ENCODE peak calls at places on chromosomes 1 and 21, in ten cellular contexts. S is neuronal stem cell; B is tibial nerve; F is CD8-positive, alpha-beta T cell; T is GM13977; Z is H1; N is adipocyte; C is WTC11; Q is Caki2; V is stimulated activated CD4-positive, alpha-beta T cell treated with anti-CD3 and anti-CD28 coated beads, Interleukin-4, amount 100 ng/mL, for 4 hours. U is an unnamed sample.

GRCh38 chr1:26608895-26609294 is 79.3 kb downstream of the RPS6KA1 start:
- DNase-seq in B (no peak), S (no peak), N (peak; percentile 23), F (no peak), T (no peak), Z (no peak), V (no peak), C (no peak), Q (no peak), U (peak; percentile 15)

GRCh38 chr1:203090667-203091320 is 5.0 kb upstream of the MYOG start:
- DNase-seq in B (no peak), Q (no peak), C (no peak), Z (no peak), N (peak; percentile 7), F (no peak), T (no peak), S (no peak), V (no peak), U (no peak)

GRCh38 chr1:9078035-9078948 is 8.9 kb upstream of the SLC2A5 start:
- DNase-seq in Z (no peak), N (no peak), C (no peak), Q (peak; percentile 28), B (no peak), F (no peak), V (no peak), T (no peak), S (no peak), U (peak; percentile 96)

GRCh38 chr1:165842363-165843129 is 15.1 kb downstream of the UCK2 start:
- DNase-seq in Q (no peak), F (no peak), V (no peak), B (no peak), C (no peak), T (no peak), S (no peak), N (peak; percentile 44), Z (no peak), U (peak; percentile 78)

GRCh38 chr1:109922326-109922725 is 11.7 kb downstream of the CSF1 start:
- DNase-seq in S (no peak), C (no peak), F (no peak), V (no peak), N (no peak), Q (no peak), B (no peak), Z (no peak), T (no peak), U (no peak)

GRCh38 chr1:82179162-82179561 is 378.4 kb downstream of the ADGRL2 start:
- DNase-seq in C (no peak), S (no peak), T (no peak), B (no peak), V (no peak), Z (no peak), Q (no peak), N (peak; percentile 33), F (no peak), U (no peak)

GRCh38 chr1:206049293-206049692 is 3.7 kb upstream of the RHEX start:
- DNase-seq in N (no peak), T (peak; percentile 42), B (no peak), S (no peak), C (no peak), V (no peak), Z (no peak), Q (no peak), F (no peak), U (peak; percentile 94)

GRCh38 chr1:233304489-233305102 is 9.1 kb upstream of the PCNX2 start:
- DNase-seq in Q (peak; percentile 44), N (peak; percentile 76), F (no peak), Z (no peak), B (no peak), V (no peak), S (no peak), T (no peak), C (no peak), U (peak; percentile 22)

GRCh38 chr1:3886691-3887090 is 13.4 kb downstream of the C1orf174 start:
- DNase-seq in B (no peak), Z (no peak), F (no peak), T (no peak), C (no peak), N (no peak), S (no peak), Q (no peak), V (no peak), U (no peak)

GRCh38 chr1:156120318-156120717 is 5.8 kb downstream of the LMNA start:
- DNase-seq in B (no peak), Z (no peak), S (no peak), T (no peak), C (no peak), N (no peak), V (no peak), Q (no peak), F (no peak), U (no peak)

GRCh38 chr1:159141584-159142518 is 29.6 kb upstream of the CADM3 start:
- DNase-seq in T (no peak), B (no peak), C (peak; percentile 34), N (peak; percentile 10), V (no peak), Z (no peak), S (peak; percentile 78), Q (peak; percentile 26), F (no peak), U (peak; percentile 5)

GRCh38 chr1:60936052-60936619 is 146.2 kb upstream of the NFIA start:
- DNase-seq in S (no peak), T (no peak), Z (no peak), V (no peak), Q (no peak), B (no peak), C (no peak), N (peak; percentile 71), F (no peak), U (no peak)

GRCh38 chr1:59455206-59455605 is 158.3 kb downstream of the FGGY start:
- DNase-seq in B (no peak), T (no peak), F (no peak), N (peak; percentile 64), Z (no peak), V (no peak), S (no peak), C (no peak), Q (no peak), U (no peak)

GRCh38 chr1:156276532-156276931 is 6.1 kb downstream of the SMG5 start:
- DNase-seq in V (no peak), B (no peak), Z (no peak), F (no peak), S (no peak), C (no peak), Q (no peak), T (no peak), N (peak; percentile 51), U (no peak)

GRCh38 chr1:230087034-230087721 is 20.1 kb downstream of the GALNT2 start:
- DNase-seq in T (no peak), F (no peak), Q (no peak), N (no peak), Z (no peak), B (no peak), V (no peak), C (no peak), S (no peak), U (no peak)

GRCh38 chr1:41319803-41320711 is 41.2 kb upstream of the FOXO6 start:
- DNase-seq in N (no peak), F (no peak), V (no peak), C (no peak), Q (no peak), T (no peak), S (no peak), B (no peak), Z (no peak), U (no peak)

GRCh38 chr1:7042322-7043231 is 257.3 kb downstream of the CAMTA1 start:
- DNase-seq in C (peak; percentile 27), S (peak; percentile 15), Q (peak; percentile 18), Z (no peak), B (no peak), T (peak; percentile 77), V (no peak), N (peak; percentile 65), F (no peak), U (peak; percentile 41)

GRCh38 chr1:205451202-205451601 is 4.6 kb downstream of the BLACAT1 start:
- DNase-seq in Z (no peak), S (no peak), B (no peak), F (no peak), N (no peak), Q (no peak), T (no peak), V (no peak), C (peak; percentile 50), U (no peak)

GRCh38 chr21:41610042-41610839 is 102.3 kb upstream of the TMPRSS2 start:
- DNase-seq in B (peak; percentile 71), S (no peak), F (no peak), Q (no peak), T (peak; percentile 59), Z (no peak), N (peak; percentile 64), C (peak; percentile 73), V (no peak), U (peak; percentile 45)

GRCh38 chr1:150925080-150925479 is 1.1 kb upstream of the SETDB1 start:
- DNase-seq in S (no peak), T (no peak), B (no peak), V (no peak), Q (no peak), F (no peak), N (no peak), Z (no peak), C (peak; percentile 16), U (peak; percentile 64)

GRCh38 chr1:202010042-202011015 is at the start of gene ELF3:
- DNase-seq in N (peak; percentile 20), Z (peak; percentile 90), V (no peak), B (no peak), Q (peak; percentile 99), T (peak; percentile 78), S (peak; percentile 85), C (peak; percentile 88), F (no peak), U (peak; percentile 70)

GRCh38 chr1:85888961-85889360 is 180.7 kb upstream of the ZNHIT6 start:
- DNase-seq in T (no peak), Q (no peak), Z (no peak), S (no peak), N (peak; percentile 30), V (no peak), B (no peak), C (no peak), F (no peak), U (no peak)

GRCh38 chr1:45470306-45470798 is 20.6 kb downstream of the TESK2 start:
- DNase-seq in V (no peak), F (no peak), B (no peak), Q (no peak), N (no peak), S (no peak), T (peak; percentile 24), Z (no peak), C (no peak), U (peak; percentile 61)

GRCh38 chr21:46567348-46567747 is 37.5 kb downstream of the S100B start:
- DNase-seq in B (no peak), C (no peak), S (no peak), V (no peak), Z (no peak), Q (no peak), T (no peak), F (no peak), N (no peak), U (no peak)

GRCh38 chr1:164725401-164725800 is 166.4 kb downstream of the PBX1 start:
- DNase-seq in Q (no peak), F (no peak), T (no peak), C (no peak), B (no peak), N (peak; percentile 92), V (no peak), Z (no peak), S (no peak), U (no peak)

GRCh38 chr1:172421974-172422604 is 1.6 kb downstream of the C1orf105 start:
- DNase-seq in B (no peak), C (no peak), F (no peak), V (no peak), T (no peak), Q (no peak), Z (no peak), N (no peak), S (no peak), U (no peak)

GRCh38 chr21:44354001-44354405 is 582 bp downstream of the TRPM2 start:
- DNase-seq in T (no peak), B (no peak), S (no peak), Z (no peak), C (no peak), F (no peak), Q (no peak), N (no peak), V (no peak), U (no peak)

GRCh38 chr1:206823725-206824124 is 41.7 kb upstream of the IL20 start:
- DNase-seq in Z (no peak), N (no peak), F (no peak), Q (no peak), C (no peak), T (no peak), S (no peak), B (peak; percentile 41), V (no peak), U (no peak)

U was measured in GM12865.